ENCODE peak calls at places on chromosomes 16 and 17, in four cellular contexts. One of them, this sample, is unnamed.

GRCh38 chr17:51152766-51153209 is 571 bp upstream of the NME1 start:
- DNase-seq in HepG2: peak; percentile 27
- DNase-seq in K562: no peak
- DNase-seq in GM12878: no peak
- DNase-seq in this sample: no peak

GRCh38 chr17:17028059-17028877 is 14.0 kb upstream of the MPRIP start:
- DNase-seq in GM12878: no peak
- DNase-seq in K562: peak; percentile 87
- DNase-seq in HepG2: peak; percentile 94
- DNase-seq in this sample: peak; percentile 77

GRCh38 chr17:68566145-68566738 is 34.9 kb downstream of the FAM20A start:
- DNase-seq in GM12878: no peak
- DNase-seq in K562: no peak
- DNase-seq in HepG2: no peak
- DNase-seq in this sample: no peak

GRCh38 chr17:78346605-78347250 is 13.1 kb downstream of the SOCS3 start:
- DNase-seq in GM12878: no peak
- DNase-seq in K562: no peak
- DNase-seq in HepG2: no peak
- DNase-seq in this sample: no peak

GRCh38 chr17:55295411-55296170 is 30.8 kb downstream of the HLF start:
- DNase-seq in K562: peak; percentile 82
- DNase-seq in GM12878: no peak
- DNase-seq in HepG2: peak; percentile 77
- DNase-seq in this sample: peak; percentile 67

GRCh38 chr17:78530675-78531074 is 46.5 kb downstream of the DNAH17 start:
- DNase-seq in GM12878: no peak
- DNase-seq in K562: no peak
- DNase-seq in HepG2: no peak
- DNase-seq in this sample: no peak

GRCh38 chr16:80997964-80998620 is 8.6 kb downstream of the CMC2 start:
- DNase-seq in GM12878: no peak
- DNase-seq in HepG2: no peak
- DNase-seq in K562: no peak
- DNase-seq in this sample: no peak

GRCh38 chr16:68732068-68732680 is 4.9 kb upstream of the CDH1 start:
- DNase-seq in HepG2: peak; percentile 62
- DNase-seq in K562: peak; percentile 84
- DNase-seq in GM12878: no peak
- DNase-seq in this sample: peak; percentile 58

GRCh38 chr17:17414316-17414937 is 62.4 kb upstream of the MED9 start:
- DNase-seq in K562: no peak
- DNase-seq in GM12878: no peak
- DNase-seq in HepG2: no peak
- DNase-seq in this sample: no peak

GRCh38 chr17:14098246-14098645 is 28.9 kb downstream of the COX10 start:
- DNase-seq in K562: no peak
- DNase-seq in GM12878: no peak
- DNase-seq in HepG2: no peak
- DNase-seq in this sample: no peak

GRCh38 chr16:1545044-1545736 is 11.7 kb downstream of the TMEM204 start:
- DNase-seq in HepG2: peak; percentile 90
- DNase-seq in GM12878: no peak
- DNase-seq in K562: no peak
- DNase-seq in this sample: no peak

GRCh38 chr17:64969046-64969501 is 49.8 kb upstream of the LRRC37A3 start:
- DNase-seq in HepG2: no peak
- DNase-seq in GM12878: no peak
- DNase-seq in K562: no peak
- DNase-seq in this sample: no peak

GRCh38 chr17:47846741-47847340 is 4.1 kb downstream of the SP6 start:
- DNase-seq in GM12878: no peak
- DNase-seq in K562: no peak
- DNase-seq in HepG2: no peak
- DNase-seq in this sample: peak; percentile 53

GRCh38 chr17:32445075-32445427 is 741 bp downstream of the PSMD11 start:
- DNase-seq in K562: peak; percentile 31
- DNase-seq in GM12878: no peak
- DNase-seq in HepG2: peak; percentile 37
- DNase-seq in this sample: peak; percentile 17

GRCh38 chr16:71467810-71468209 is 5.8 kb upstream of the ZNF23 start:
- DNase-seq in K562: peak; percentile 84
- DNase-seq in GM12878: no peak
- DNase-seq in HepG2: peak; percentile 37
- DNase-seq in this sample: peak; percentile 47

GRCh38 chr17:67829331-67829730 is 4.0 kb downstream of the BPTF start:
- DNase-seq in HepG2: no peak
- DNase-seq in K562: no peak
- DNase-seq in GM12878: peak; percentile 49
- DNase-seq in this sample: no peak

DNA sequence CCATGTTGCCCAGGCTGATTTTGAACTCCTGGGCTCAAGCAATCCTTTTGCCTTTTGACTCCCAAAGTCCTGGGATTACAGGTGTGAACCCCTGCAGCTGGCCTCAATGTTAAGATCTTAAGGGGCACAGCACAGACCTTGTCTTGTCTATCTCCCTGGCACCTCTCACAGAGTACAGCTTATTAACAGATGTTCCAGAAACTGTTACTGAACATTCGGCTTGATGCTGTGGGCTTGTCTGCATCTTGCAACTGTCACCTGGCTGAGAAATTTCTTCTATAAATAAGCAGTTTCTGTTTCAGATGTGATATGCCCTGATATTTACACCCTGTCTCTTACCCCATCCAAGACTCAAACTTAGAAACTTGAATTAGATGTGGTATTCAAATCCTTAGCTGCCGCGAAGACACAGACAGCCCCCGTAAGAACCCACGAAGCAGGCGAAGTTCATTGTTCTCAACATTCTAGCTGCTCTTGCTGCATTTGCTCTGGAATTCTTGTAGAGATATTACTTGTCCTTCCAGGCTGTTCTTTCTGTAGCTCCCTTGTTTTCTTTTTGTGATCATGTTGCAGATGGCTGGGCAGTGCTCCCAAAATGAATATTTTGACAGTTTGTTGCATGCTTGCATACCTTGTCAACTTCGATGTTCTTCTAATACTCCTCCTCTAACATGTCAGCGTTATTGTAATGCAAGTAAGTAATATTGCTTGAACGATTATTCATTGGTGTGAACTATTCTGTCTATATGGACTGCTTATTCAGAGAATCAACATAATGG is at the start of gene TNFRSF17:
- DNase-seq in GM12878: peak; percentile 94
- DNase-seq in HepG2: no peak
- DNase-seq in K562: no peak
- DNase-seq in this sample: no peak
- TF ChIP-seq NR2C2 in GM12878: no peak
- TF ChIP-seq NR2C2 in HepG2: no peak
- TF ChIP-seq NR2C2 in K562: no peak
- TF ChIP-seq NR2C2 in this sample: no peak

GRCh38 chr17:76956846-76957540 is 88.8 kb downstream of the MGAT5B start:
- DNase-seq in K562: no peak
- DNase-seq in HepG2: no peak
- DNase-seq in GM12878: no peak
- DNase-seq in this sample: no peak
- TF ChIP-seq NR2C2 in K562: no peak
- TF ChIP-seq NR2C2 in HepG2: no peak
- TF ChIP-seq NR2C2 in GM12878: no peak
- TF ChIP-seq NR2C2 in this sample: no peak

GRCh38 chr16:28865289-28865688 is 1.6 kb downstream of the SH2B1 start:
- DNase-seq in HepG2: no peak
- DNase-seq in GM12878: no peak
- DNase-seq in K562: no peak
- DNase-seq in this sample: no peak

GRCh38 chr16:28867241-28867640 is 3.6 kb downstream of the SH2B1 start:
- DNase-seq in HepG2: no peak
- DNase-seq in GM12878: no peak
- DNase-seq in K562: no peak
- DNase-seq in this sample: no peak

GRCh38 chr16:28865722-28866453 is 2.2 kb downstream of the SH2B1 start:
- DNase-seq in HepG2: peak; percentile 51
- DNase-seq in GM12878: no peak
- DNase-seq in K562: no peak
- DNase-seq in this sample: no peak

GRCh38 chr16:28866454-28866804 is 2.8 kb downstream of the SH2B1 start:
- DNase-seq in GM12878: no peak
- DNase-seq in HepG2: no peak
- DNase-seq in K562: no peak
- DNase-seq in this sample: no peak

GRCh38 chr16:28863929-28864886 is 565 bp downstream of the SH2B1 start:
- DNase-seq in HepG2: no peak
- DNase-seq in K562: peak; percentile 84
- DNase-seq in GM12878: no peak
- DNase-seq in this sample: no peak
- TF ChIP-seq NR2C2 in HepG2: peak; percentile 11
- TF ChIP-seq NR2C2 in K562: no peak
- TF ChIP-seq NR2C2 in GM12878: no peak
- TF ChIP-seq NR2C2 in this sample: no peak

GRCh38 chr17:80445152-80446110 is 30.5 kb downstream of the ENDOV start:
- DNase-seq in GM12878: no peak
- DNase-seq in HepG2: no peak
- DNase-seq in K562: no peak
- DNase-seq in this sample: no peak
- TF ChIP-seq NR2C2 in GM12878: no peak
- TF ChIP-seq NR2C2 in HepG2: no peak
- TF ChIP-seq NR2C2 in K562: no peak
- TF ChIP-seq NR2C2 in this sample: no peak

DNA sequence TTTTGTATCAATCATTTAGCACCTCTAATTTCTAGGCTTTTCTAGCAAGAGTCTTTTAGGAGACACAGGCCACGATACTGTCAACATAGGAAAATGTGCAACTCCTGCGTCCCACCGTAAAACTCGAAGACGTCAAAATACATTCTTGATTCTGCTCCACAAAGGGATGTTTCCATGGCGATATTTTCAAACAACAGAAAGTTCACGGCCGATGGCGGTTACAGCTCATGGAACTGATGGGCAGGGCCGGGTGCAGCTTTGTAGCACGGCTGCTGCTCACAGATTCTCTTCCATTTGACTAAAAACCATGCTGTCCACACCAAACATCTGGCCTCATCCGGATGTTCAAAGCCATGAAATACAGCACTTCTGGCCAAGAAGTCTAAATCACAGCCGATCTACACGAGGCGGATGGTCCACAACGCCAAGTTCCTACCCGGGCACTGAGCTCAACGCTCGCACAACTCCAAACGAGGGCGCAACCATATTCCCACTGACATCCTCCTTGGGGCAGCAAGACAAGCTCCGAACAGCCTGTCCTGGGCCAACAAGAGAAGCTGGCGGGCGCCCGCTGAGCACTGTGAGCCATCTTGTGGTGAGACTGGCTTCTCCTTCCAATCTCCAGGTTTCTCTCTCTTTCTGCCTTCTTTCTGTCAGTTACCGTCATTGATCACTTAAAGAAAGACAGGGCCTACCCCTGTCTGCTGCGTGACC is 79.8 kb downstream of the ZNF778 start:
- DNase-seq in GM12878: no peak
- DNase-seq in K562: no peak
- DNase-seq in HepG2: no peak
- DNase-seq in this sample: no peak
- TF ChIP-seq NR2C2 in GM12878: no peak
- TF ChIP-seq NR2C2 in K562: no peak
- TF ChIP-seq NR2C2 in HepG2: no peak
- TF ChIP-seq NR2C2 in this sample: no peak

DNA sequence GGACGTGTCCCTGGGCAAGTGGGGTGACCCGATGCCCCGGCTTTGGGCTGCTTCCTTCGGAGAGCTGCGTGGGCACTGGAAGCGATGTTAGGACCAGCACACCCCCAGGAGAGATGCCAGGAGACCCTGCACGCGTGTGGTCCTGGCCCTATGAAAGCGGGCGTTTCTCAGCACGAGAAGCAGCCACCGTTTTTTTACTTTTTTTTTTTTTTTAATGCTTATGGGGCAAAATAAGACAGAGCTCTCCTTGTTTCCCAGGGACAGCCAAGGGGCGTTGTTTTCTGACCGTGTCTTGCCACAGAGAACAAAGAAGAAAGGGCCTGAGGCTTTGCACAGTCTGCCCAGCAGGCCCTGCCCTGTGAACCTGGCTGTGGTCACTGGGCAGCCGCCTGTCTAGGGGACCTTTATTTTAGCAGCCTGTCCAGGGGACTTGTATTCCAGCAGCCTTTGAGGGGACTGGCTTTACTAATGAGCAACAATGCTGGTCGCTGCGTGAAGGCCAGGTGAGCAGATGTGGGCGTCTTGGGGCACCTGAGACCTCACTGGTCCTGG is 996 bp downstream of the SLC25A10 start:
- DNase-seq in HepG2: peak; percentile 68
- DNase-seq in K562: no peak
- DNase-seq in GM12878: no peak
- DNase-seq in this sample: no peak
- TF ChIP-seq NR2C2 in HepG2: no peak
- TF ChIP-seq NR2C2 in K562: no peak
- TF ChIP-seq NR2C2 in GM12878: no peak
- TF ChIP-seq NR2C2 in this sample: no peak

DNA sequence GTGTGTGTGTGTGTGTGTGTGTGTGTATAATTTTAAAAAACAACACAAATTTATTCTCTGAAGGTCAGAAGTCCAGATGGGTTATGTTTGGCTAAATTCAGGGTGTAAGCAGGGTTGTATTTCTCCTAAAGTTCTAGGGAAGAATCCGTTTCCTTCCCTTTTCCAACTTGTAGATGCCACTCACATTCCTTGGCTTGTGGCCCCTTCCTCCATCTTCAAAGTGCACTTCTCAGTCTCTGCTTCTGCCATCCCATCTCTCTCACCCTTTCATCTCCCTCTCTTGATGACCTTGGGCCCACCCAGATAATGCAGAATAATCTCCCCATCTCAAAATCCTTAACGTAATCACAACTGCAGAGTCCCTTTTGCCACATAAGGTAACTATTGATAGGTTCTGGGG is 7.8 kb upstream of the TFAP4 start:
- DNase-seq in HepG2: no peak
- DNase-seq in K562: no peak
- DNase-seq in GM12878: no peak
- DNase-seq in this sample: no peak
- TF ChIP-seq NR2C2 in HepG2: no peak
- TF ChIP-seq NR2C2 in K562: no peak
- TF ChIP-seq NR2C2 in GM12878: no peak
- TF ChIP-seq NR2C2 in this sample: no peak